ENCODE peak calls at places on chromosome 14, in six cellular contexts. One of them, this sample, is unnamed.

GRCh38 chr14:105398726-105399440 is 545 bp downstream of the TEX22 start:
- DNase-seq in lower leg skin: no peak
- DNase-seq in PC-9: no peak
- DNase-seq in AG09319: no peak
- DNase-seq in GM06990: no peak
- DNase-seq in GM10248: no peak
- DNase-seq in this sample: peak

GRCh38 chr14:20698934-20699333 is 10.4 kb downstream of the ANG start:
- DNase-seq in lower leg skin: no peak
- DNase-seq in GM10248: no peak
- DNase-seq in AG09319: no peak
- DNase-seq in GM06990: no peak
- DNase-seq in PC-9: no peak
- DNase-seq in this sample: no peak

GRCh38 chr14:35332517-35333346 is 40.5 kb downstream of the PSMA6 start:
- DNase-seq in GM10248: peak
- DNase-seq in GM06990: no peak
- DNase-seq in AG09319: no peak
- DNase-seq in PC-9: peak
- DNase-seq in lower leg skin: no peak
- DNase-seq in this sample: peak

GRCh38 chr14:68781161-68782021 is 11.5 kb downstream of the ZFP36L1 start:
- DNase-seq in AG09319: no peak
- DNase-seq in lower leg skin: peak
- DNase-seq in GM10248: no peak
- DNase-seq in GM06990: no peak
- DNase-seq in PC-9: no peak
- DNase-seq in this sample: peak

GRCh38 chr14:32073537-32074189 is 3.4 kb upstream of the ARHGAP5 start:
- DNase-seq in PC-9: peak
- DNase-seq in GM06990: peak
- DNase-seq in lower leg skin: no peak
- DNase-seq in AG09319: peak
- DNase-seq in GM10248: peak
- DNase-seq in this sample: peak

GRCh38 chr14:81474156-81474492 is 59.5 kb downstream of the SEL1L start:
- DNase-seq in lower leg skin: no peak
- DNase-seq in GM06990: peak
- DNase-seq in AG09319: no peak
- DNase-seq in PC-9: no peak
- DNase-seq in GM10248: peak
- DNase-seq in this sample: no peak

GRCh38 chr14:106044949-106045596 is 518.7 kb downstream of the TMEM121 start:
- DNase-seq in AG09319: no peak
- DNase-seq in GM10248: peak
- DNase-seq in lower leg skin: no peak
- DNase-seq in GM06990: no peak
- DNase-seq in PC-9: no peak
- DNase-seq in this sample: peak

GRCh38 chr14:63543826-63544320 is 696 bp upstream of the PPP2R5E start:
- DNase-seq in GM06990: no peak
- DNase-seq in GM10248: no peak
- DNase-seq in PC-9: no peak
- DNase-seq in AG09319: no peak
- DNase-seq in lower leg skin: no peak
- DNase-seq in this sample: no peak

GRCh38 chr14:27026097-27026496 is 428.3 kb upstream of the NOVA1 start:
- DNase-seq in lower leg skin: no peak
- DNase-seq in PC-9: no peak
- DNase-seq in GM06990: no peak
- DNase-seq in AG09319: no peak
- DNase-seq in GM10248: no peak
- DNase-seq in this sample: no peak

GRCh38 chr14:105856676-105857222 is 330.4 kb downstream of the TMEM121 start:
- DNase-seq in lower leg skin: peak
- DNase-seq in GM10248: no peak
- DNase-seq in PC-9: no peak
- DNase-seq in GM06990: no peak
- DNase-seq in AG09319: no peak
- DNase-seq in this sample: no peak

GRCh38 chr14:105448706-105449111 is 25.9 kb upstream of the CRIP2 start:
- DNase-seq in GM10248: peak
- DNase-seq in AG09319: no peak
- DNase-seq in lower leg skin: peak
- DNase-seq in GM06990: peak
- DNase-seq in PC-9: no peak
- DNase-seq in this sample: peak

GRCh38 chr14:71654810-71655209 is 277.4 kb upstream of the RGS6 start:
- DNase-seq in lower leg skin: no peak
- DNase-seq in GM10248: no peak
- DNase-seq in AG09319: no peak
- DNase-seq in PC-9: no peak
- DNase-seq in GM06990: no peak
- DNase-seq in this sample: no peak

GRCh38 chr14:59187802-59188460 is 536 bp upstream of the DAAM1 start:
- DNase-seq in PC-9: no peak
- DNase-seq in GM06990: no peak
- DNase-seq in lower leg skin: peak
- DNase-seq in AG09319: no peak
- DNase-seq in GM10248: peak
- DNase-seq in this sample: peak

GRCh38 chr14:50947446-50947845 is 3.2 kb upstream of the PYGL start:
- DNase-seq in GM06990: no peak
- DNase-seq in PC-9: no peak
- DNase-seq in lower leg skin: no peak
- DNase-seq in GM10248: no peak
- DNase-seq in AG09319: no peak
- DNase-seq in this sample: no peak

GRCh38 chr14:22337938-22338337 is 251.1 kb downstream of the DAD1 start:
- DNase-seq in AG09319: no peak
- DNase-seq in GM06990: no peak
- DNase-seq in PC-9: no peak
- DNase-seq in lower leg skin: no peak
- DNase-seq in GM10248: no peak
- DNase-seq in this sample: no peak

GRCh38 chr14:90295870-90296516 is 35.7 kb downstream of the NRDE2 start:
- DNase-seq in AG09319: no peak
- DNase-seq in PC-9: no peak
- DNase-seq in lower leg skin: peak
- DNase-seq in GM10248: no peak
- DNase-seq in GM06990: no peak
- DNase-seq in this sample: no peak

GRCh38 chr14:69617796-69618195 is 6.4 kb downstream of the SUSD6 start:
- DNase-seq in AG09319: no peak
- DNase-seq in PC-9: no peak
- DNase-seq in lower leg skin: no peak
- DNase-seq in GM06990: no peak
- DNase-seq in GM10248: no peak
- DNase-seq in this sample: no peak

GRCh38 chr14:21902561-21903199 is 229.1 kb upstream of the OR4E1 start:
- DNase-seq in AG09319: no peak
- DNase-seq in GM10248: no peak
- DNase-seq in lower leg skin: no peak
- DNase-seq in PC-9: no peak
- DNase-seq in GM06990: no peak
- DNase-seq in this sample: peak

GRCh38 chr14:59363545-59364226 is 101.5 kb downstream of the GPR135 start:
- DNase-seq in lower leg skin: no peak
- DNase-seq in GM10248: no peak
- DNase-seq in PC-9: peak
- DNase-seq in AG09319: no peak
- DNase-seq in GM06990: no peak
- DNase-seq in this sample: no peak

GRCh38 chr14:33564774-33565630 is 385.9 kb downstream of the EGLN3 start:
- DNase-seq in lower leg skin: no peak
- DNase-seq in GM10248: peak
- DNase-seq in GM06990: no peak
- DNase-seq in AG09319: no peak
- DNase-seq in PC-9: peak
- DNase-seq in this sample: no peak

GRCh38 chr14:95935228-95935822 is 58.7 kb downstream of the TUNAR start:
- DNase-seq in GM10248: no peak
- DNase-seq in AG09319: no peak
- DNase-seq in PC-9: no peak
- DNase-seq in lower leg skin: no peak
- DNase-seq in GM06990: no peak
- DNase-seq in this sample: peak

GRCh38 chr14:64688028-64688427 is 16.2 kb upstream of the PLEKHG3 start:
- DNase-seq in AG09319: no peak
- DNase-seq in PC-9: no peak
- DNase-seq in GM10248: no peak
- DNase-seq in GM06990: no peak
- DNase-seq in lower leg skin: no peak
- DNase-seq in this sample: no peak
- TF ChIP-seq CTCF in AG09319: no peak
- TF ChIP-seq CTCF in PC-9: no peak
- TF ChIP-seq CTCF in GM10248: no peak
- TF ChIP-seq CTCF in GM06990: no peak
- TF ChIP-seq CTCF in lower leg skin: no peak
- TF ChIP-seq CTCF in this sample: no peak

GRCh38 chr14:99273025-99273723 is 1.2 kb upstream of the BCL11B start:
- DNase-seq in GM06990: peak
- DNase-seq in PC-9: no peak
- DNase-seq in GM10248: no peak
- DNase-seq in lower leg skin: peak
- DNase-seq in AG09319: no peak
- DNase-seq in this sample: peak

GRCh38 chr14:99270491-99271287 is 1.3 kb downstream of the BCL11B start:
- DNase-seq in lower leg skin: peak
- DNase-seq in PC-9: no peak
- DNase-seq in GM10248: no peak
- DNase-seq in GM06990: no peak
- DNase-seq in AG09319: no peak
- DNase-seq in this sample: peak

GRCh38 chr14:99271288-99271941 is 582 bp downstream of the BCL11B start:
- DNase-seq in PC-9: no peak
- DNase-seq in GM10248: no peak
- DNase-seq in AG09319: no peak
- DNase-seq in lower leg skin: no peak
- DNase-seq in GM06990: no peak
- DNase-seq in this sample: no peak

GRCh38 chr14:99272669-99273024 is 650 bp upstream of the BCL11B start:
- DNase-seq in AG09319: no peak
- DNase-seq in PC-9: no peak
- DNase-seq in lower leg skin: no peak
- DNase-seq in GM10248: no peak
- DNase-seq in GM06990: no peak
- DNase-seq in this sample: no peak

DNA sequence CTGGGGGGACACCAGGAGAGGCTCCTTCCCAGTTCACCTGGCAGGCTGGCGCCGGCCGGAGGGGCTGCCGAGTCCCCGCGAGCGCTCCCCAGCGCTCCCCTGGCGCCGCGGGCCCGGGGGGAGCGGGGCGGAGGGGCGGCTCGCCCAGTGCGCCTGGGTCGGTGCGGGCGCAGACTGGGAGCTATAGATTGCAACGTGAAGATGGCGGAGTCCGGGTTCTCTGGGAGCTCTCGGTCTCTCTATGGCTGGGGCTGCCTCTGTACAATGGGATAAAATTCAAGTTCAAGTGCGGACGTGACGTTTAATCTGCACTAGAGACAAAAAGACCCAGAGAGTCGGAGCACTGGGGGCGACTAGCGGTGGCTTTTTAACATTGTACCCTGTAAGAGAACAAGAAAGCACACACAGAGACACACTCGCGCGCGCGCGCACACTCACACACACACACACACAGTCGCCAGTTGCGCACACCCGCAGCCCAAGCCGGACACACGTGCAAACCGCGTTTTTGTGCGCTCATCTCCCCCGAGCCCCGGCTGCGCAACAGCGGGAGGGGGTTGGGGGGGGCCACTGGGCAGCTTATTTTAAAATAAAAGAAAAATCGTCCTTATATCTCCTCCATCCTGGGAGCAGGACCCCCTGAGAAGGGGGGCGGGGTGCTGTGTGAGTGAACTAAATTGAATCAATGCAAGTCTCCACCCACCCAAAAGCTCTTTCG is at the start of gene BCL11B:
- DNase-seq in lower leg skin: peak
- DNase-seq in GM06990: peak
- DNase-seq in PC-9: no peak
- DNase-seq in AG09319: peak
- DNase-seq in GM10248: peak
- DNase-seq in this sample: peak
- TF ChIP-seq CTCF in lower leg skin: no peak
- TF ChIP-seq CTCF in GM06990: peak
- TF ChIP-seq CTCF in PC-9: no peak
- TF ChIP-seq CTCF in AG09319: peak
- TF ChIP-seq CTCF in GM10248: peak
- TF ChIP-seq CTCF in this sample: peak

DNA sequence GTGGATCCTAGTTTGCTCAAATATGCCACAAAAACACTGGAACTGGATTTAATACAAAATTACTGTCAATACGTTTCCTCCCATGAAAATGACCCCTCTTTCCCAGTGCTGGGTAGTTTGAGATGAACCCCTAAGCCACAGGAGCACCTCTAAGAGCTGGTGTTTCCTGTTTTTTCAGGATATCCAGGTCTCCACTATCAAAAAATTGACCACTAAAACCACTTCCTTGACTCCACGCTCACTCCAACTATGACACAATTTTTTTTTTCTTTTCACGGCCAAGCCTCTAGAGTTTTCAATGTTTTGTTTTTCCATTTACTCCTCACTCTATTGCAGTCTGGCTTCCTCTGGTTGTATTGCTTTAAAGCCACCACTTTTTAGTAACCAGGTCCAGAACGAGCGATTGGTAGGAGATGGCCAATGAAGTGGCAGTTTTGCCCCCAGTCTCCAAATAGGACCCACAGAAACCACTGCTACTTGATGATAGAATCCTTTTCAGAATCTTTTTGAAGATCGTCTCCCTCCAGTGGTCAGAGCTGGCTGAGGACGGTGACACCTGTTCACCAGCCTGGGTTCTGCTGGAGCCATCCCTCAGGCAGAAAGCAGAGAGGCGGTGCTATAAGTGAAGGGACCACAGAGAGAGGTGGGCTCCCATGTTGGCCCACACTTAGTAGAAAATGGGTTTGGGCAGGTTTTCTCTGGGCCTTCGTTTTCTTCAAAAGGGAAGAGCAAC is 454.4 kb downstream of the VRK1 start:
- DNase-seq in lower leg skin: no peak
- DNase-seq in AG09319: no peak
- DNase-seq in PC-9: no peak
- DNase-seq in GM06990: peak
- DNase-seq in GM10248: no peak
- DNase-seq in this sample: no peak
- TF ChIP-seq CTCF in lower leg skin: no peak
- TF ChIP-seq CTCF in AG09319: no peak
- TF ChIP-seq CTCF in PC-9: no peak
- TF ChIP-seq CTCF in GM06990: peak
- TF ChIP-seq CTCF in GM10248: no peak
- TF ChIP-seq CTCF in this sample: no peak

GRCh38 chr14:53915364-53916014 is 41.1 kb downstream of the BMP4 start:
- DNase-seq in PC-9: no peak
- DNase-seq in AG09319: no peak
- DNase-seq in GM10248: no peak
- DNase-seq in GM06990: no peak
- DNase-seq in lower leg skin: no peak
- DNase-seq in this sample: no peak
- TF ChIP-seq CTCF in PC-9: no peak
- TF ChIP-seq CTCF in AG09319: no peak
- TF ChIP-seq CTCF in GM10248: no peak
- TF ChIP-seq CTCF in GM06990: no peak
- TF ChIP-seq CTCF in lower leg skin: no peak
- TF ChIP-seq CTCF in this sample: no peak